ENCODE peak calls at places on chromosome 12, in five cellular contexts. R, K, F, D and W are unnamed samples.

GRCh38 chr12:8609061-8609570 is 3.5 kb downstream of the AICDA start:
- DNase-seq in R (no peak), K (peak), F (peak), D (no peak), W (no peak)

GRCh38 chr12:63298386-63298930 is 147.5 kb upstream of the AVPR1A start:
- DNase-seq in R (no peak), K (no peak), F (no peak), D (no peak), W (no peak)

GRCh38 chr12:32252199-32253073 is 145.8 kb downstream of the BICD1 start:
- DNase-seq in R (no peak), K (no peak), F (no peak), D (no peak), W (no peak)

GRCh38 chr12:71060426-71060825 is 97.4 kb downstream of the TSPAN8 start:
- DNase-seq in R (no peak), K (no peak), F (no peak), D (no peak), W (no peak)

GRCh38 chr12:6154730-6155459 is 30.4 kb upstream of the VWF start:
- DNase-seq in R (no peak), K (no peak), F (no peak), D (no peak), W (no peak)

GRCh38 chr12:51238037-51238509 is 553 bp upstream of the DAZAP2 start:
- DNase-seq in R (peak), K (no peak), F (no peak), D (no peak), W (no peak)

GRCh38 chr12:109069307-109070231 is 17.2 kb downstream of the USP30 start:
- DNase-seq in R (no peak), K (no peak), F (no peak), D (no peak), W (no peak)

GRCh38 chr12:107242189-107242588 is 148.8 kb upstream of the CRY1 start:
- DNase-seq in R (no peak), K (no peak), F (peak), D (no peak), W (no peak)

GRCh38 chr12:89470741-89471504 is 53.7 kb downstream of the GALNT4 start:
- DNase-seq in R (no peak), K (peak), F (peak), D (no peak), W (no peak)

GRCh38 chr12:33450480-33450879 is 10.9 kb upstream of the SYT10 start:
- DNase-seq in R (no peak), K (no peak), F (no peak), D (no peak), W (no peak)

GRCh38 chr12:121057794-121058193 is 18.7 kb upstream of the OASL start:
- DNase-seq in R (peak), K (no peak), F (no peak), D (no peak), W (no peak)

GRCh38 chr12:66129934-66130266 is 650 bp downstream of the LLPH start:
- DNase-seq in R (no peak), K (peak), F (peak), D (no peak), W (no peak)

GRCh38 chr12:119491814-119492213 is 101.8 kb upstream of the TMEM233 start:
- DNase-seq in R (no peak), K (no peak), F (no peak), D (no peak), W (no peak)

GRCh38 chr12:108611884-108612415 is 14.1 kb upstream of the TMEM119 start:
- DNase-seq in R (no peak), K (peak), F (peak), D (no peak), W (no peak)

GRCh38 chr12:61823102-61823501 is 437.1 kb upstream of the USP15 start:
- DNase-seq in R (no peak), K (no peak), F (no peak), D (no peak), W (no peak)

GRCh38 chr12:86264451-86265328 is 8.5 kb upstream of the MGAT4C start:
- DNase-seq in R (no peak), K (no peak), F (no peak), D (no peak), W (no peak)

GRCh38 chr12:122067966-122068365 is 10.6 kb upstream of the MLXIP start:
- DNase-seq in R (no peak), K (no peak), F (peak), D (no peak), W (no peak)

GRCh38 chr12:46998811-46999368 is 80.5 kb upstream of the PCED1B start:
- DNase-seq in R (no peak), K (peak), F (peak), D (no peak), W (no peak)

DNA sequence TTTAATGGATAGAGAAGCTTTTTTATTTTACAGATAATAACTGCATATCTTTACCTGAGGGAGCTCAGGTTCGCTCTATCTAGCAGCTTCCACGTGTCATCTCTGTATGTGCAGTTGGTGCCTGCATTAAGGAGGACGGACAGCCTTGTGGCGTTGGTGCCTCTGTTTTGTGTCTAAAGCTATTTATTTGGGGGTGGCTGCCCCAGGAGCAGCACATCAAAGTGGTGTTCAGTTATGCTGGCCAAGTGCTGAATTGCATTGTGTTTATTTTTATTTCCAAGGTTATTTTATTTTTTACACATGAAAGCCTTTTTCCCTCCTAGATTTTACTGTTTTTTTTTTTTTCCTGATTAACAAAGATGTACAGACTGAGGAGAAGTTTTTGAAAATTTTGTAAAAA is 59.7 kb downstream of the RASSF3 start:
- DNase-seq in R (no peak), K (no peak), F (no peak), D (no peak), W (no peak)
- TF ChIP-seq CTCF in R (no peak), K (no peak), F (no peak), D (no peak), W (no peak)

GRCh38 chr12:3313655-3314305 is 177.2 kb upstream of the PRMT8 start:
- DNase-seq in R (no peak), K (peak), F (no peak), D (no peak), W (no peak)
- TF ChIP-seq CTCF in R (peak), K (peak), F (peak), D (no peak), W (no peak)

GRCh38 chr12:116138781-116139180 is 138.7 kb downstream of the MED13L start:
- DNase-seq in R (no peak), K (no peak), F (peak), D (no peak), W (no peak)

GRCh38 chr12:116135209-116135930 is 142.1 kb downstream of the MED13L start:
- DNase-seq in R (no peak), K (peak), F (peak), D (no peak), W (no peak)

GRCh38 chr12:116136340-116136739 is 141.2 kb downstream of the MED13L start:
- DNase-seq in R (no peak), K (peak), F (peak), D (no peak), W (no peak)

GRCh38 chr12:116138380-116138779 is 139.1 kb downstream of the MED13L start:
- DNase-seq in R (no peak), K (peak), F (peak), D (no peak), W (no peak)

GRCh38 chr12:116137318-116137717 is 140.2 kb downstream of the MED13L start:
- DNase-seq in R (no peak), K (no peak), F (no peak), D (no peak), W (no peak)
- TF ChIP-seq CTCF in R (no peak), K (no peak), F (no peak), D (no peak), W (no peak)

DNA sequence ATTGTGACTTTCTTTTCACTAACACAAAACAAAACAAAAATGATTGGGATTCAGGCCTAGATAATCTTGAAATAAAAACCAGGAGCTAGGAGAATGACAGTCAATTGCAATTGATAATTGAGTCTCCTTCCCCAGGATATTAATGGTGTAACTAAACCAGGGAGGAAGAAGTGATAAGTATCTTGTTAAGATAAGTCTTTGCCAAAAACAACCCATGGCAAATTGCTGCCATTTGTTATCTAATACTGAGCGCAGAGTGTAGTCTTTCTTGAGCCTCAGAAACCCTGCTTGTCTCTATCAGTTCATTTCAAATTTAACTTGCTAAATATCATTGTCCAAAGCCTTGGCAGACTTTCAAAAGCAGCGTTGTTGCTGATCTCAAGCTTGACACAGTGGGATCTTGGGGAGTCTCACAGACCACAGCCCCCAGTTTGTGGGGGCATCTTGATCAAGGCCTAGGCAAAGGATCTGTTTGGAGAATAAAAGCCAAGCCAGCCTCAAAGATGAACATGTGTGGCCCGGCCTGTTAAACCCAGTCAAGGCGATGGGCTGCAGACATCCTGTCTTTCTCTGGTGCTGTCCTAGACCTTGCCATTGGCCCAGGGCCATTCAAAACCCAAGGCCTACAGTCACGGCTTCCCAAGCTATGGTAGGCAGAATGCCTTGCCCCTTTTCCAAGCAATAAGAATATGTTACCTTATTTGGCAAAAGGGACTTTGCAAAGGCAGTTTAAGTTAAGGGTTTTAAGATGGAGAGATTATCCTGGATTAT is 164.2 kb downstream of the CHST11 start:
- DNase-seq in R (no peak), K (no peak), F (peak), D (no peak), W (no peak)
- TF ChIP-seq CTCF in R (no peak), K (no peak), F (no peak), D (no peak), W (no peak)

DNA sequence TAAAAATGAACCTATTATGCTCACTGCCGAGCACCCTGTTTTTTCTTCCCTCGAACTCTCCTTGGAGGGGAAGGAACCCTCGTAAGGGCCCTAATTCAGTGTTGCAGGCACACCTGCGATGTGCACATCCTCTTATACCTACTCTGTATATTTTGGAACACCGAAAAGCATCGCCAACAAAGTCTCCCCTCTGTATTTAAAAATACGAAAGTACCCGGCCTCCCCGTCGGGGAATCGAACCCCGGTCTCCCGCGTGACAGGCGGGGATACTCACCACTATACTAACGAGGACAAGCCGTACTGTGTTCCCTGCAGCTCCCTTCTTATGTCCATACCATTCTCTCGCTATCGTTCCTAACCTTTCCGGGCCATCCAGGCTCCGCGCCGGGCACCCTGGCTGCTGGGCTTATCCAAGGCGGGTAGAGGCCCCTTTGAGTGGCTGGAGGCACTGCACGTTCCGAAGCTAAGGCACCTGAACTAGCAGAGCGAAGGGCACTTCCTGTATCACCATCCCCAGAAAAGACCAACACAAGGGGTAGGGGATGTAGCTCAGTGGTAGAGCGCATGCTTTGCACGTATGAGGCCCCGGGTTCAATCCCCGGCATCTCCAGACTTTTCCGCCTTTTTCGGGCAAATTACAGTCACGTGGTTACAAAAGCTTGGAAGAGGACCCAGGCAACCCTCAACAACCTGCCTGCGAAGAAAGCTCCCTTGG is 25.1 kb upstream of the UBC start:
- DNase-seq in R (peak), K (peak), F (peak), D (no peak), W (peak)
- TF ChIP-seq CTCF in R (no peak), K (no peak), F (no peak), D (no peak), W (no peak)

DNA sequence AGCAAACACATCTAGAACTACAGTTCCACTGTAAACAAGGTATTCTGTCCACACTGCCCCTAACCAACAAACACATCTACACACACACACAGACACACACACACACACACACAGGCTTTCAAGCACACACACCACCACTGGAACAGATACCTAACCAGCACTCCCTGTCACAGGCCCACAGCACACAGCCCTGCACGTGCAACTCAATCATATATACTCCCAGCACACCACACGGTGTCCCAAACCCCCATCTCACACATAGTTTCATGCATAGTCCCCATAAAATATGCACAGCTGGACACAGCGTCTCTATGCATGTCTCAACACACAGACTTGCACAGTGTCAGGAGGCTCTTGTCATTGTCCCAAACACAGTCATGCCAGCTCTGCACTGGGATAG is 27.6 kb downstream of the KRT8 start:
- DNase-seq in R (no peak), K (no peak), F (no peak), D (no peak), W (no peak)
- TF ChIP-seq CTCF in R (no peak), K (no peak), F (no peak), D (no peak), W (no peak)